ENCODE peak calls at places on chromosome 3, in nine cellular contexts. G, H, O, V, D, X, J, B and I are unnamed samples. For H3K9me3, the result is how much of the 10 kb centered on the place peaks cover.

GRCh38 chr3:194961149-194961548 is 275.5 kb downstream of the FAM43A start:
- DNase-seq in G (no peak), H (no peak), O (no peak), V (no peak), D (no peak), X (no peak), J (no peak), B (no peak), I (no peak)

GRCh38 chr3:98552232-98553020 is 20.6 kb downstream of the GPR15 start:
- DNase-seq in G (no peak), H (no peak), O (no peak), V (no peak), D (no peak), X (no peak), J (no peak), B (no peak), I (no peak)

GRCh38 chr3:71319771-71320170 is 263.8 kb downstream of the FOXP1 start:
- DNase-seq in G (no peak), H (no peak), O (no peak), V (no peak), D (no peak), X (no peak), J (no peak), B (no peak), I (no peak)

GRCh38 chr3:129315386-129315991 is 36.8 kb downstream of the HMCES start:
- DNase-seq in G (peak), H (peak), O (peak), V (peak), D (no peak), X (peak), J (peak), B (peak), I (no peak)

GRCh38 chr3:40055361-40055760 is 246.0 kb downstream of the MYRIP start:
- DNase-seq in G (no peak), H (no peak), O (no peak), V (no peak), D (no peak), X (no peak), J (no peak), B (no peak), I (no peak)

GRCh38 chr3:129650256-129650872 is 43.9 kb upstream of the PLXND1 start:
- DNase-seq in G (no peak), H (peak), O (peak), V (peak), D (no peak), X (peak), J (no peak), B (peak), I (no peak)

GRCh38 chr3:160010578-160010977 is 21.9 kb downstream of the IL12A start:
- DNase-seq in G (no peak), H (no peak), O (no peak), V (no peak), D (no peak), X (no peak), J (no peak), B (no peak), I (no peak)

GRCh38 chr3:53081318-53081717 is 35.4 kb upstream of the SFMBT1 start:
- DNase-seq in G (no peak), H (no peak), O (no peak), V (no peak), D (no peak), X (no peak), J (no peak), B (no peak), I (no peak)

GRCh38 chr3:50550079-50550736 is 17.3 kb downstream of the C3orf18 start:
- DNase-seq in G (no peak), H (peak), O (peak), V (no peak), D (no peak), X (peak), J (no peak), B (peak), I (peak)

GRCh38 chr3:101131767-101132166 is 138.5 kb upstream of the ABI3BP start:
- DNase-seq in G (no peak), H (no peak), O (no peak), V (no peak), D (no peak), X (no peak), J (no peak), B (no peak), I (no peak)

GRCh38 chr3:7249493-7250076 is 388.7 kb downstream of the GRM7 start:
- DNase-seq in G (no peak), H (no peak), O (no peak), V (no peak), D (no peak), X (no peak), J (no peak), B (no peak), I (no peak)
- H3K9me3 ChIP-seq in G (under half), H (under half), O (under half), V (under half), D (under half), X (under half), J (under half), B (under half), I (under half)

GRCh38 chr3:166071-166470 is 30.5 kb upstream of the CHL1 start:
- DNase-seq in G (no peak), H (no peak), O (no peak), V (no peak), D (no peak), X (no peak), J (no peak), B (no peak), I (no peak)
- H3K9me3 ChIP-seq in G (under half), H (under half), O (under half), V (under half), D (under half), X (under half), J (under half), B (under half), I (under half)

DNA sequence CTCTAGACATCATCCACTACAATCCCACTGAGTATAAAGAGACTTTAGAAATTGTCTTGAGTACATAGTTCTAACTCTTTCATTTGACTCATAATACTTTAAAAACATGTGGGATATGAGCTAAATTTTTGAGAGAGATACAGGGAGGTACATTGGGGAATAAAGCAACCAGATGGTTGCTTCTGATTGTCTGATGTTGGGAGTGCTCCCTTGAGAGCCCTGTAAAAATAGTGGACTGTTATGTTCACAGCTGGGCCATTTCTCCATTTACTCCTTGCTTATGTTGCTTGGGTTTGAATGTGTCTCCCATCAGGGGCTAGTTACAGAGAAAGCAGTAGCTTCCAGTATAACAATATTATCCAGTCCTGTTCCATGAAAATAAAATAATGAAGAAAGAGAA is 175.9 kb downstream of the ALCAM start:
- DNase-seq in G (no peak), H (no peak), O (no peak), V (no peak), D (no peak), X (no peak), J (no peak), B (no peak), I (no peak)
- H3K9me3 ChIP-seq in G (under half), H (under half), O (under half), V (under half), D (under half), X (under half), J (under half), B (under half), I (under half)

GRCh38 chr3:147361671-147362420 is 44.5 kb downstream of the ZIC4 start:
- DNase-seq in G (peak), H (no peak), O (peak), V (no peak), D (no peak), X (no peak), J (no peak), B (no peak), I (no peak)
- H3K9me3 ChIP-seq in G (under half), H (under half), O (under half), V (under half), D (under half), X (under half), J (under half), B (under half), I (under half)

DNA sequence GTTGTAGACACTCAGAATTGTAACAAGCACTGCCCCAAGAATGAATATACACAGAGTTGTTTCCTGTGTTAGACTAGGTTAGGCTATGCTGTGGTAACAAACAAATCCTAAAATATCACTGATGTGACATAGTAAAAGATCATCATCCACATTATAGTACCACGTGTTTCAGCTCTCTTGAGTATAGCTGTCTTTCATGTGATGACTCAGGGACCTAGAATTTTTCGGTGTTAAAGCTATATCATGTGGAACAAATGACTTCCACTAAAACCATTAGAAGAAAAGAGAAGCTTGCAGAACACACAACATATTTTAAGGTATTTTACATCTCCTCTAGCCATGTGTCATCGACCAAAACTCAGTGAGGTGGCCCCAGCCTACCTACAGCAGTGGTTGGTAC is 307.9 kb upstream of the RBMS3 start:
- DNase-seq in G (no peak), H (no peak), O (no peak), V (no peak), D (no peak), X (no peak), J (no peak), B (no peak), I (no peak)
- H3K9me3 ChIP-seq in G (under half), H (under half), O (under half), V (under half), D (under half), X (under half), J (under half), B (under half), I (under half)

GRCh38 chr3:32616267-32616962 is 45.8 kb upstream of the DYNC1LI1 start:
- DNase-seq in G (no peak), H (no peak), O (no peak), V (no peak), D (no peak), X (no peak), J (no peak), B (no peak), I (no peak)

GRCh38 chr3:32621466-32621865 is 50.8 kb upstream of the DYNC1LI1 start:
- DNase-seq in G (no peak), H (no peak), O (no peak), V (no peak), D (no peak), X (no peak), J (no peak), B (no peak), I (no peak)

GRCh38 chr3:32620911-32621310 is 50.3 kb upstream of the DYNC1LI1 start:
- DNase-seq in G (no peak), H (no peak), O (no peak), V (no peak), D (no peak), X (no peak), J (no peak), B (no peak), I (no peak)

GRCh38 chr3:32614956-32615355 is 44.3 kb upstream of the DYNC1LI1 start:
- DNase-seq in G (no peak), H (no peak), O (no peak), V (no peak), D (peak), X (peak), J (no peak), B (no peak), I (no peak)

DNA sequence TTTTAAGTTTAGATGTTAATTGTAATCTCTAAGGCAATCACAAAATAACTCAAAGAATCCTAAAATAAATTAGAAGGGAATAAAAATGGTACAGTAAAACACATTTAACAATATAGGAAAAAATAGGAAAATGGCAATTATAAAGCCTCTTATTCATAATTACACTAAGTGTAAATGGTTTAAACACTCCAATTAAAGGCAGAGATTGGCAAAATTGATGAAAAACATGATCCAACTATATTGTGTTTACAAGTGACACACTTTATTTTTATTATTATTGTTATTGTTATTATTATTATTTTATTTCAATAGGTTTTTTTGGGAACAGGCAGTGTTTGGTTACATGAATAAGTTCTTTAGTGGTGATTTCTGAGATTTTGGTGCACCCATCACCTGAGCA is 48.7 kb upstream of the DYNC1LI1 start:
- DNase-seq in G (no peak), H (no peak), O (no peak), V (no peak), D (no peak), X (no peak), J (no peak), B (no peak), I (no peak)
- H3K9me3 ChIP-seq in G (under half), H (under half), O (under half), V (under half), D (under half), X (under half), J (under half), B (under half), I (under half)